ENCODE peak calls at places on chromosomes 11 and 22, in seven cellular contexts. M is activated T-cell treated with anti-CD3 and anti-CD28 coated beads for 48 hours; A is H54; Q is fibroblast of mammary gland; I is pancreas; X is activated CD4-positive, CD25-positive, alpha-beta regulatory T cell; N is NCI-H2171. Z is an unnamed sample.
A peak's percentile ranks its signal among the peaks of the same experiment; 100 is the strongest.

GRCh38 chr11:57680552-57680874 is 12.6 kb downstream of the ZDHHC5 start:
- DNase-seq in Q (peak; percentile 35), X (no peak), M (no peak), I (no peak), N (no peak), A (no peak), Z (no peak)

GRCh38 chr22:24460418-24461089 is 33.2 kb downstream of the ADORA2A start:
- DNase-seq in M (peak; percentile 25), X (no peak), N (no peak), Q (no peak), I (no peak), A (no peak), Z (no peak)

GRCh38 chr22:48254311-48254873 is 1491.9 kb downstream of the TBC1D22A start:
- DNase-seq in I (no peak), M (no peak), N (no peak), Q (no peak), X (no peak), A (no peak), Z (no peak)

GRCh38 chr22:43273902-43274484 is 69.2 kb downstream of the SCUBE1 start:
- DNase-seq in N (peak; percentile 29), I (peak; percentile 28), X (no peak), Q (peak; percentile 63), A (peak; percentile 54), M (peak; percentile 21), Z (peak; percentile 71)

GRCh38 chr11:33690290-33691050 is 10.2 kb downstream of the C11orf91 start:
- DNase-seq in X (no peak), A (peak; percentile 50), Q (peak; percentile 100), N (no peak), I (no peak), M (peak; percentile 8), Z (peak; percentile 54)

GRCh38 chr11:35147273-35147672 is 8.3 kb downstream of the CD44 start:
- DNase-seq in A (no peak), X (no peak), M (no peak), I (no peak), Q (no peak), N (no peak), Z (no peak)

GRCh38 chr11:96342131-96342970 is 644 bp downstream of the MAML2 start:
- DNase-seq in A (no peak), I (no peak), X (no peak), N (no peak), Q (no peak), M (no peak), Z (no peak)

GRCh38 chr11:28144808-28145207 is 36.6 kb downstream of the METTL15 start:
- DNase-seq in Q (peak; percentile 51), I (no peak), N (no peak), M (no peak), X (no peak), A (no peak), Z (no peak)

GRCh38 chr22:48974443-48975251 is 853.0 kb downstream of the BRD1 start:
- DNase-seq in X (no peak), I (no peak), A (no peak), M (no peak), N (no peak), Q (no peak), Z (no peak)

GRCh38 chr11:74311352-74311926 is at the start of gene P4HA3:
- DNase-seq in M (peak; percentile 64), I (peak; percentile 64), A (no peak), N (no peak), X (no peak), Q (peak; percentile 44), Z (peak; percentile 81)

GRCh38 chr11:45045692-45046471 is 95.2 kb upstream of the TP53I11 start:
- DNase-seq in N (no peak), Q (peak; percentile 78), M (peak; percentile 13), A (peak; percentile 69), X (no peak), I (peak; percentile 6), Z (no peak)

GRCh38 chr22:40237788-40238424 is 60.2 kb downstream of the TNRC6B start:
- DNase-seq in I (no peak), A (no peak), N (no peak), X (no peak), Q (peak; percentile 70), M (no peak), Z (no peak)

GRCh38 chr11:117870176-117870952 is 6.1 kb downstream of the FXYD6 start:
- DNase-seq in M (no peak), N (no peak), Q (no peak), A (no peak), I (no peak), X (no peak), Z (no peak)

Z was measured in 8988T.